ENCODE peak calls at places on chromosomes 6 and 20, in four cellular contexts. One of them, this sample, is unnamed. For H3K4me1, the result is how much of the 10 kb centered on the place peaks cover.

GRCh38 chr6:102417368-102417767 is 1023.9 kb downstream of the GRIK2 start:
- DNase-seq in gastrocnemius medialis: no peak
- DNase-seq in tibial nerve: no peak
- DNase-seq in pancreas: no peak
- DNase-seq in this sample: no peak

GRCh38 chr6:139577991-139578604 is 203.7 kb upstream of the CITED2 start:
- DNase-seq in gastrocnemius medialis: no peak
- DNase-seq in tibial nerve: no peak
- DNase-seq in pancreas: no peak
- DNase-seq in this sample: no peak

GRCh38 chr6:163620670-163621330 is 206.3 kb downstream of the QKI start:
- DNase-seq in gastrocnemius medialis: no peak
- DNase-seq in tibial nerve: no peak
- DNase-seq in pancreas: no peak
- DNase-seq in this sample: no peak

GRCh38 chr6:105259912-105260889 is 80.4 kb upstream of the POPDC3 start:
- DNase-seq in gastrocnemius medialis: no peak
- DNase-seq in tibial nerve: no peak
- DNase-seq in pancreas: no peak
- DNase-seq in this sample: no peak

GRCh38 chr6:47414517-47415167 is 62.9 kb upstream of the CD2AP start:
- DNase-seq in gastrocnemius medialis: no peak
- DNase-seq in tibial nerve: no peak
- DNase-seq in pancreas: no peak
- DNase-seq in this sample: no peak

GRCh38 chr6:139198529-139199303 is 63.8 kb downstream of the HECA start:
- DNase-seq in gastrocnemius medialis: no peak
- DNase-seq in tibial nerve: no peak
- DNase-seq in pancreas: no peak
- DNase-seq in this sample: no peak

GRCh38 chr20:41136695-41137411 is 490 bp upstream of the PLCG1 start:
- DNase-seq in gastrocnemius medialis: peak
- DNase-seq in tibial nerve: peak
- DNase-seq in pancreas: peak
- DNase-seq in this sample: peak

GRCh38 chr6:6293317-6293716 is 27.1 kb downstream of the F13A1 start:
- DNase-seq in gastrocnemius medialis: no peak
- DNase-seq in tibial nerve: no peak
- DNase-seq in pancreas: no peak
- DNase-seq in this sample: no peak

GRCh38 chr6:2857580-2858337 is 16.1 kb upstream of the SERPINB1 start:
- DNase-seq in gastrocnemius medialis: no peak
- DNase-seq in tibial nerve: no peak
- DNase-seq in pancreas: no peak
- DNase-seq in this sample: peak

GRCh38 chr6:20487669-20488375 is 46.4 kb upstream of the CDKAL1 start:
- DNase-seq in gastrocnemius medialis: no peak
- DNase-seq in tibial nerve: no peak
- DNase-seq in pancreas: no peak
- DNase-seq in this sample: no peak

GRCh38 chr6:88107241-88107640 is 58.9 kb downstream of the CNR1 start:
- DNase-seq in gastrocnemius medialis: no peak
- DNase-seq in tibial nerve: no peak
- DNase-seq in pancreas: no peak
- DNase-seq in this sample: no peak

GRCh38 chr20:29878281-29878741 is 1379.2 kb upstream of the DEFB115 start:
- DNase-seq in gastrocnemius medialis: no peak
- DNase-seq in tibial nerve: no peak
- DNase-seq in pancreas: peak
- DNase-seq in this sample: peak

GRCh38 chr6:114096553-114097172 is 125.7 kb upstream of the HDAC2 start:
- DNase-seq in gastrocnemius medialis: no peak
- DNase-seq in tibial nerve: no peak
- DNase-seq in pancreas: no peak
- DNase-seq in this sample: no peak

GRCh38 chr6:40482532-40482931 is 104.6 kb downstream of the LRFN2 start:
- DNase-seq in gastrocnemius medialis: no peak
- DNase-seq in tibial nerve: no peak
- DNase-seq in pancreas: no peak
- DNase-seq in this sample: no peak

GRCh38 chr6:166106076-166106686 is 61.5 kb downstream of the TBXT start:
- DNase-seq in gastrocnemius medialis: peak
- DNase-seq in tibial nerve: peak
- DNase-seq in pancreas: peak
- DNase-seq in this sample: peak

GRCh38 chr6:10676403-10676802 is 18.0 kb downstream of the C6orf52 start:
- DNase-seq in gastrocnemius medialis: no peak
- DNase-seq in tibial nerve: no peak
- DNase-seq in pancreas: no peak
- DNase-seq in this sample: no peak

GRCh38 chr6:44681782-44682181 is 294.3 kb downstream of the CDC5L start:
- DNase-seq in gastrocnemius medialis: no peak
- DNase-seq in tibial nerve: no peak
- DNase-seq in pancreas: no peak
- DNase-seq in this sample: no peak

GRCh38 chr6:20946037-20946436 is 411.8 kb downstream of the CDKAL1 start:
- DNase-seq in gastrocnemius medialis: no peak
- DNase-seq in tibial nerve: no peak
- DNase-seq in pancreas: no peak
- DNase-seq in this sample: no peak

GRCh38 chr6:33999567-33999966 is 146.3 kb downstream of the GRM4 start:
- DNase-seq in gastrocnemius medialis: no peak
- DNase-seq in tibial nerve: no peak
- DNase-seq in pancreas: no peak
- DNase-seq in this sample: no peak

GRCh38 chr6:41588083-41588482 is 41.9 kb downstream of the FOXP4 start:
- DNase-seq in gastrocnemius medialis: no peak
- DNase-seq in tibial nerve: no peak
- DNase-seq in pancreas: no peak
- DNase-seq in this sample: no peak

GRCh38 chr20:23655551-23656211 is 17.9 kb upstream of the CST3 start:
- DNase-seq in gastrocnemius medialis: peak
- DNase-seq in tibial nerve: no peak
- DNase-seq in pancreas: no peak
- DNase-seq in this sample: no peak

GRCh38 chr20:15836634-15837033 is 736.6 kb downstream of the KIF16B start:
- DNase-seq in gastrocnemius medialis: no peak
- DNase-seq in tibial nerve: no peak
- DNase-seq in pancreas: no peak
- DNase-seq in this sample: no peak

GRCh38 chr6:78551361-78551760 is 316.0 kb upstream of the IRAK1BP1 start:
- DNase-seq in gastrocnemius medialis: no peak
- DNase-seq in tibial nerve: no peak
- DNase-seq in pancreas: no peak
- DNase-seq in this sample: no peak

GRCh38 chr20:18694071-18694470 is 106.2 kb downstream of the DTD1 start:
- DNase-seq in gastrocnemius medialis: no peak
- DNase-seq in tibial nerve: no peak
- DNase-seq in pancreas: no peak
- DNase-seq in this sample: no peak

GRCh38 chr6:2807342-2808090 is 34.1 kb downstream of the SERPINB1 start:
- DNase-seq in gastrocnemius medialis: no peak
- DNase-seq in tibial nerve: no peak
- DNase-seq in pancreas: no peak
- DNase-seq in this sample: no peak

GRCh38 chr6:149045404-149045803 is 272.1 kb upstream of the TAB2 start:
- DNase-seq in gastrocnemius medialis: no peak
- DNase-seq in tibial nerve: no peak
- DNase-seq in pancreas: no peak
- DNase-seq in this sample: no peak

GRCh38 chr20:35465976-35466375 is 10.6 kb downstream of the CEP250 start:
- DNase-seq in gastrocnemius medialis: peak
- DNase-seq in tibial nerve: no peak
- DNase-seq in pancreas: no peak
- DNase-seq in this sample: no peak
- H3K4me1 ChIP-seq in gastrocnemius medialis: under half
- H3K4me1 ChIP-seq in tibial nerve: under half
- H3K4me1 ChIP-seq in pancreas: under half
- H3K4me1 ChIP-seq in this sample: under half

GRCh38 chr6:170229396-170229795 is 61.5 kb downstream of the DLL1 start:
- DNase-seq in gastrocnemius medialis: no peak
- DNase-seq in tibial nerve: no peak
- DNase-seq in pancreas: peak
- DNase-seq in this sample: no peak
- H3K4me1 ChIP-seq in gastrocnemius medialis: under half
- H3K4me1 ChIP-seq in tibial nerve: under half
- H3K4me1 ChIP-seq in pancreas: under half
- H3K4me1 ChIP-seq in this sample: under half

GRCh38 chr6:1327630-1328029 is 15.7 kb downstream of the FOXQ1 start:
- DNase-seq in gastrocnemius medialis: no peak
- DNase-seq in tibial nerve: no peak
- DNase-seq in pancreas: no peak
- DNase-seq in this sample: no peak

GRCh38 chr6:1326535-1327121 is 14.7 kb downstream of the FOXQ1 start:
- DNase-seq in gastrocnemius medialis: no peak
- DNase-seq in tibial nerve: no peak
- DNase-seq in pancreas: no peak
- DNase-seq in this sample: no peak

GRCh38 chr6:1324926-1325325 is 13.0 kb downstream of the FOXQ1 start:
- DNase-seq in gastrocnemius medialis: no peak
- DNase-seq in tibial nerve: no peak
- DNase-seq in pancreas: no peak
- DNase-seq in this sample: no peak

GRCh38 chr6:1328129-1328528 is 16.2 kb downstream of the FOXQ1 start:
- DNase-seq in gastrocnemius medialis: no peak
- DNase-seq in tibial nerve: no peak
- DNase-seq in pancreas: no peak
- DNase-seq in this sample: no peak

DNA sequence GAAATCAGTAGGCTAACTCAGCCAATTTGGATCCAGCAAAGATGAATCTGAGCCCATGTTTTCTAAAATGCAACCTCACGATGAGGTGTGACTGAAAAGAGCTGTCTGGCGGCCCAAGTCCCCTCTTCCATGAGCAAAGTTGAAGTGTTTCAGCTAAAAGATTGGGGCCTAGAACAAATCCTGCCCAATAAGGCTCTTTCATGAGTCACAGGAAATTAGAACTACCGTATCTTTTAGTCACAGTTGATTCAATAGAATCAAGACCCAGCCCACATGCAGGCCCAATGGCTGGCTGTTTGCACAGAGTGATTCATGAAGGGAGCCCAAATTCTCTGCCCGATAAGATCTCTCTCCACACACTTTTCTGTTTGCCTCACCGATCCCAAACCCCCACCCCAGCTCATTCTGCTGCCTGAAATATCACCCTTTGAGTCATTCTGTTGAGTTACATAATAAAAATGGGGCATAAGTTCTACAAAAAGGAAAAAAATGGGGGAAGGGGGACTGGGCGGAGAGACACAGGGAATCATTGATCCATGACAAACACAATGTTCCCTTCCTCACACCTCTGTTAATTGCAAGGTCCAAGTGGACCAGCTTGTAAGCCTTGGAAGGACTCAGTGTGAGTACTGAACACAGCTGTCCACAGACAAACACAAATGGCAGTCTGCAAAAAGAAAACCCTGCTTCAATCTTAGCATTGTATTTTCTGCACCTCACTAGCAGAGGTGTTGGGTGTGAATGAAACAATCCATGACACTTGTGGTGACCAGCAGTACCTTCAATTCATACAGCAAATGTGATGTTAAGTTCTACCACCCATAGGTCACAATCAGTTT is 13.8 kb downstream of the FOXQ1 start:
- DNase-seq in gastrocnemius medialis: no peak
- DNase-seq in tibial nerve: no peak
- DNase-seq in pancreas: no peak
- DNase-seq in this sample: no peak
- H3K4me1 ChIP-seq in gastrocnemius medialis: under half
- H3K4me1 ChIP-seq in tibial nerve: under half
- H3K4me1 ChIP-seq in pancreas: under half
- H3K4me1 ChIP-seq in this sample: under half

GRCh38 chr20:17594443-17594842 is 24.6 kb downstream of the DSTN start:
- DNase-seq in gastrocnemius medialis: no peak
- DNase-seq in tibial nerve: no peak
- DNase-seq in pancreas: no peak
- DNase-seq in this sample: no peak
- H3K4me1 ChIP-seq in gastrocnemius medialis: under half
- H3K4me1 ChIP-seq in tibial nerve: half or more
- H3K4me1 ChIP-seq in pancreas: half or more
- H3K4me1 ChIP-seq in this sample: under half

GRCh38 chr20:21513881-21514540 is at the start of gene NKX2-2:
- DNase-seq in gastrocnemius medialis: no peak
- DNase-seq in tibial nerve: no peak
- DNase-seq in pancreas: no peak
- DNase-seq in this sample: no peak

GRCh38 chr20:21513181-21513663 is 642 bp downstream of the NKX2-2 start:
- DNase-seq in gastrocnemius medialis: no peak
- DNase-seq in tibial nerve: no peak
- DNase-seq in pancreas: no peak
- DNase-seq in this sample: no peak

GRCh38 chr20:21515300-21516179 is 1.7 kb upstream of the NKX2-2 start:
- DNase-seq in gastrocnemius medialis: no peak
- DNase-seq in tibial nerve: no peak
- DNase-seq in pancreas: no peak
- DNase-seq in this sample: no peak

GRCh38 chr20:21516180-21516567 is 2.3 kb upstream of the NKX2-2 start:
- DNase-seq in gastrocnemius medialis: no peak
- DNase-seq in tibial nerve: no peak
- DNase-seq in pancreas: no peak
- DNase-seq in this sample: no peak

GRCh38 chr20:21514553-21515251 is 838 bp upstream of the NKX2-2 start:
- DNase-seq in gastrocnemius medialis: no peak
- DNase-seq in tibial nerve: no peak
- DNase-seq in pancreas: no peak
- DNase-seq in this sample: no peak
- H3K4me1 ChIP-seq in gastrocnemius medialis: under half
- H3K4me1 ChIP-seq in tibial nerve: half or more
- H3K4me1 ChIP-seq in pancreas: under half
- H3K4me1 ChIP-seq in this sample: under half

GRCh38 chr6:17905611-17906592 is 81.5 kb downstream of the KIF13A start:
- DNase-seq in gastrocnemius medialis: no peak
- DNase-seq in tibial nerve: no peak
- DNase-seq in pancreas: no peak
- DNase-seq in this sample: no peak
- H3K4me1 ChIP-seq in gastrocnemius medialis: half or more
- H3K4me1 ChIP-seq in tibial nerve: half or more
- H3K4me1 ChIP-seq in pancreas: under half
- H3K4me1 ChIP-seq in this sample: under half

DNA sequence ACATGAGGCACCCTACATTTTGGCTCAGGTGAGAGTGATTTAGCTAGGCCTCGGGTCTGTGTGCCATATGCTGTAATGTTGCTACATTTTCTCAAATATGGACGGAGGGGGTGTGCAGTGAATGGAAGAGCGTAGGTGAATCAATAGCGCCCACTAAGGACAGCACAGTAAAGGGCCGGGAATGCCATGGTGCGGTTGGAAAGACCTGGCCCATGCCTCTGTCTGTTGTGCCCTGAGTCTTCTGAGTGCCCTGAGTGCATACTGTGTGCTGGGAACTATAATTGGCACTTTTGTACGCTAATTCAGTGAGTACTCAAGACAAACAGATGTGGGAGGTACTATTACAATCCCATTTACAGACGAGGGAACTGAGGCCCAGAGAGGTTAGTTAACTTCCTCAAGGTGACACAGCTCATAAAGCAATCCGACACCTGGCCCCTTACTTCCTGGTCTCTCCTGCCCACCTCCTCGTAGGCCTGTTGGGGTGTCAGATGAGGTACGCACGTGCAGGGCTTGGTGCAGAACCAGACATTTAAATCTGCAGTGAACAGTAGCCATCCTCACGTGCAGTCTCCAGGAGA is 17.3 kb downstream of the SLC22A1 start:
- DNase-seq in gastrocnemius medialis: no peak
- DNase-seq in tibial nerve: no peak
- DNase-seq in pancreas: no peak
- DNase-seq in this sample: no peak
- H3K4me1 ChIP-seq in gastrocnemius medialis: under half
- H3K4me1 ChIP-seq in tibial nerve: under half
- H3K4me1 ChIP-seq in pancreas: under half
- H3K4me1 ChIP-seq in this sample: under half

This sample was measured in CD8-positive, alpha-beta memory T cell.